ENCODE peak calls at places on chromosomes 3 and 15, in six cellular contexts. One of them, this sample, is unnamed. For H3K4me1, the result is how much of the 10 kb centered on the place peaks cover.

GRCh38 chr3:186209810-186210752 is 101.2 kb upstream of the ETV5 start:
- DNase-seq in K562: peak
- DNase-seq in IMR-90: peak
- DNase-seq in endothelial cell of umbilical vein: no peak
- DNase-seq in neural progenitor cell: peak
- DNase-seq in fibroblast of lung: peak
- DNase-seq in this sample: peak

GRCh38 chr15:31330111-31330785 is 3.6 kb downstream of the KLF13 start:
- DNase-seq in K562: no peak
- DNase-seq in IMR-90: no peak
- DNase-seq in endothelial cell of umbilical vein: no peak
- DNase-seq in neural progenitor cell: no peak
- DNase-seq in fibroblast of lung: no peak
- DNase-seq in this sample: no peak

GRCh38 chr3:41612853-41613252 is 349.1 kb downstream of the ULK4 start:
- DNase-seq in K562: no peak
- DNase-seq in IMR-90: no peak
- DNase-seq in endothelial cell of umbilical vein: no peak
- DNase-seq in neural progenitor cell: no peak
- DNase-seq in fibroblast of lung: no peak
- DNase-seq in this sample: no peak

GRCh38 chr15:68205949-68206539 is 912 bp upstream of the CALML4 start:
- DNase-seq in K562: peak
- DNase-seq in IMR-90: no peak
- DNase-seq in endothelial cell of umbilical vein: peak
- DNase-seq in neural progenitor cell: no peak
- DNase-seq in fibroblast of lung: no peak
- DNase-seq in this sample: no peak

GRCh38 chr15:28082891-28083688 is 16.0 kb downstream of the OCA2 start:
- DNase-seq in K562: no peak
- DNase-seq in IMR-90: no peak
- DNase-seq in endothelial cell of umbilical vein: no peak
- DNase-seq in neural progenitor cell: no peak
- DNase-seq in fibroblast of lung: no peak
- DNase-seq in this sample: no peak

GRCh38 chr3:194375473-194375872 is 5.9 kb upstream of the LRRC15 start:
- DNase-seq in K562: no peak
- DNase-seq in IMR-90: no peak
- DNase-seq in endothelial cell of umbilical vein: peak
- DNase-seq in neural progenitor cell: peak
- DNase-seq in fibroblast of lung: no peak
- DNase-seq in this sample: no peak

GRCh38 chr3:28973621-28974020 is 307.2 kb upstream of the RBMS3 start:
- DNase-seq in K562: no peak
- DNase-seq in IMR-90: no peak
- DNase-seq in endothelial cell of umbilical vein: no peak
- DNase-seq in neural progenitor cell: no peak
- DNase-seq in fibroblast of lung: peak
- DNase-seq in this sample: peak

GRCh38 chr3:67005974-67006373 is 7.9 kb downstream of the KBTBD8 start:
- DNase-seq in K562: no peak
- DNase-seq in IMR-90: no peak
- DNase-seq in endothelial cell of umbilical vein: no peak
- DNase-seq in neural progenitor cell: no peak
- DNase-seq in fibroblast of lung: no peak
- DNase-seq in this sample: no peak

GRCh38 chr15:70867911-70868467 is 14.0 kb upstream of the LARP6 start:
- DNase-seq in K562: no peak
- DNase-seq in IMR-90: peak
- DNase-seq in endothelial cell of umbilical vein: peak
- DNase-seq in neural progenitor cell: no peak
- DNase-seq in fibroblast of lung: peak
- DNase-seq in this sample: peak

GRCh38 chr3:185824051-185824466 is 783 bp downstream of the IGF2BP2 start:
- DNase-seq in K562: no peak
- DNase-seq in IMR-90: no peak
- DNase-seq in endothelial cell of umbilical vein: peak
- DNase-seq in neural progenitor cell: peak
- DNase-seq in fibroblast of lung: no peak
- DNase-seq in this sample: no peak

GRCh38 chr15:54099010-54099409 is 120.8 kb downstream of the UNC13C start:
- DNase-seq in K562: no peak
- DNase-seq in IMR-90: no peak
- DNase-seq in endothelial cell of umbilical vein: no peak
- DNase-seq in neural progenitor cell: no peak
- DNase-seq in fibroblast of lung: no peak
- DNase-seq in this sample: no peak

GRCh38 chr15:87747106-87747505 is 509.4 kb downstream of the NTRK3 start:
- DNase-seq in K562: no peak
- DNase-seq in IMR-90: no peak
- DNase-seq in endothelial cell of umbilical vein: no peak
- DNase-seq in neural progenitor cell: no peak
- DNase-seq in fibroblast of lung: no peak
- DNase-seq in this sample: no peak

GRCh38 chr3:115251509-115251908 is 104.4 kb upstream of the ZBTB20 start:
- DNase-seq in K562: no peak
- DNase-seq in IMR-90: no peak
- DNase-seq in endothelial cell of umbilical vein: peak
- DNase-seq in neural progenitor cell: no peak
- DNase-seq in fibroblast of lung: no peak
- DNase-seq in this sample: peak

GRCh38 chr15:100661161-100661560 is 58.8 kb downstream of the ASB7 start:
- DNase-seq in K562: no peak
- DNase-seq in IMR-90: no peak
- DNase-seq in endothelial cell of umbilical vein: no peak
- DNase-seq in neural progenitor cell: no peak
- DNase-seq in fibroblast of lung: no peak
- DNase-seq in this sample: no peak

GRCh38 chr3:14540821-14541385 is 761 bp upstream of the GRIP2 start:
- DNase-seq in K562: no peak
- DNase-seq in IMR-90: no peak
- DNase-seq in endothelial cell of umbilical vein: no peak
- DNase-seq in neural progenitor cell: no peak
- DNase-seq in fibroblast of lung: no peak
- DNase-seq in this sample: no peak

GRCh38 chr3:40842714-40843113 is 318.0 kb downstream of the ZNF621 start:
- DNase-seq in K562: no peak
- DNase-seq in IMR-90: no peak
- DNase-seq in endothelial cell of umbilical vein: no peak
- DNase-seq in neural progenitor cell: no peak
- DNase-seq in fibroblast of lung: no peak
- DNase-seq in this sample: no peak

GRCh38 chr3:184716652-184717607 is 5.1 kb upstream of the MAGEF1 start:
- DNase-seq in K562: no peak
- DNase-seq in IMR-90: peak
- DNase-seq in endothelial cell of umbilical vein: no peak
- DNase-seq in neural progenitor cell: peak
- DNase-seq in fibroblast of lung: peak
- DNase-seq in this sample: peak

GRCh38 chr3:31567036-31567435 is 34.3 kb downstream of the STT3B start:
- DNase-seq in K562: peak
- DNase-seq in IMR-90: no peak
- DNase-seq in endothelial cell of umbilical vein: no peak
- DNase-seq in neural progenitor cell: peak
- DNase-seq in fibroblast of lung: no peak
- DNase-seq in this sample: no peak

GRCh38 chr15:40436116-40436891 is 4.4 kb upstream of the BAHD1 start:
- DNase-seq in K562: peak
- DNase-seq in IMR-90: no peak
- DNase-seq in endothelial cell of umbilical vein: no peak
- DNase-seq in neural progenitor cell: peak
- DNase-seq in fibroblast of lung: no peak
- DNase-seq in this sample: no peak

GRCh38 chr3:177680442-177680821 is 483.1 kb upstream of the TBL1XR1 start:
- DNase-seq in K562: no peak
- DNase-seq in IMR-90: peak
- DNase-seq in endothelial cell of umbilical vein: peak
- DNase-seq in neural progenitor cell: no peak
- DNase-seq in fibroblast of lung: no peak
- DNase-seq in this sample: peak

GRCh38 chr3:2568073-2568671 is 469.5 kb downstream of the CNTN4 start:
- DNase-seq in K562: no peak
- DNase-seq in IMR-90: no peak
- DNase-seq in endothelial cell of umbilical vein: no peak
- DNase-seq in neural progenitor cell: no peak
- DNase-seq in fibroblast of lung: no peak
- DNase-seq in this sample: no peak

GRCh38 chr15:43516801-43517353 is 531 bp upstream of the MAP1A start:
- DNase-seq in K562: no peak
- DNase-seq in IMR-90: peak
- DNase-seq in endothelial cell of umbilical vein: no peak
- DNase-seq in neural progenitor cell: no peak
- DNase-seq in fibroblast of lung: peak
- DNase-seq in this sample: peak
- H3K4me1 ChIP-seq in K562: under half
- H3K4me1 ChIP-seq in IMR-90: under half
- H3K4me1 ChIP-seq in endothelial cell of umbilical vein: under half
- H3K4me1 ChIP-seq in neural progenitor cell: under half
- H3K4me1 ChIP-seq in fibroblast of lung: under half
- H3K4me1 ChIP-seq in this sample: under half

GRCh38 chr3:141076026-141076797 is 25.1 kb downstream of the SPSB4 start:
- DNase-seq in K562: no peak
- DNase-seq in IMR-90: no peak
- DNase-seq in endothelial cell of umbilical vein: no peak
- DNase-seq in neural progenitor cell: peak
- DNase-seq in fibroblast of lung: no peak
- DNase-seq in this sample: no peak

GRCh38 chr3:141078200-141078599 is 27.1 kb downstream of the SPSB4 start:
- DNase-seq in K562: no peak
- DNase-seq in IMR-90: no peak
- DNase-seq in endothelial cell of umbilical vein: no peak
- DNase-seq in neural progenitor cell: no peak
- DNase-seq in fibroblast of lung: no peak
- DNase-seq in this sample: no peak

GRCh38 chr3:141074529-141074928 is 23.4 kb downstream of the SPSB4 start:
- DNase-seq in K562: no peak
- DNase-seq in IMR-90: no peak
- DNase-seq in endothelial cell of umbilical vein: no peak
- DNase-seq in neural progenitor cell: peak
- DNase-seq in fibroblast of lung: no peak
- DNase-seq in this sample: no peak

GRCh38 chr3:141077631-141078030 is 26.5 kb downstream of the SPSB4 start:
- DNase-seq in K562: no peak
- DNase-seq in IMR-90: no peak
- DNase-seq in endothelial cell of umbilical vein: no peak
- DNase-seq in neural progenitor cell: no peak
- DNase-seq in fibroblast of lung: no peak
- DNase-seq in this sample: no peak

GRCh38 chr3:141076821-141077571 is 25.8 kb downstream of the SPSB4 start:
- DNase-seq in K562: no peak
- DNase-seq in IMR-90: peak
- DNase-seq in endothelial cell of umbilical vein: peak
- DNase-seq in neural progenitor cell: peak
- DNase-seq in fibroblast of lung: peak
- DNase-seq in this sample: peak
- H2AFZ ChIP-seq in K562: no peak
- H2AFZ ChIP-seq in IMR-90: peak
- H2AFZ ChIP-seq in endothelial cell of umbilical vein: no peak
- H2AFZ ChIP-seq in neural progenitor cell: no peak
- H2AFZ ChIP-seq in fibroblast of lung: peak
- H2AFZ ChIP-seq in this sample: peak

GRCh38 chr3:151544164-151544548 is 83.3 kb upstream of the IGSF10 start:
- DNase-seq in K562: no peak
- DNase-seq in IMR-90: no peak
- DNase-seq in endothelial cell of umbilical vein: no peak
- DNase-seq in neural progenitor cell: no peak
- DNase-seq in fibroblast of lung: no peak
- DNase-seq in this sample: no peak

GRCh38 chr3:151539599-151539998 is 78.7 kb upstream of the IGSF10 start:
- DNase-seq in K562: no peak
- DNase-seq in IMR-90: no peak
- DNase-seq in endothelial cell of umbilical vein: no peak
- DNase-seq in neural progenitor cell: no peak
- DNase-seq in fibroblast of lung: no peak
- DNase-seq in this sample: no peak

GRCh38 chr3:151537751-151538150 is 76.9 kb upstream of the IGSF10 start:
- DNase-seq in K562: no peak
- DNase-seq in IMR-90: peak
- DNase-seq in endothelial cell of umbilical vein: no peak
- DNase-seq in neural progenitor cell: no peak
- DNase-seq in fibroblast of lung: peak
- DNase-seq in this sample: peak

GRCh38 chr3:151541184-151541583 is 80.3 kb upstream of the IGSF10 start:
- DNase-seq in K562: no peak
- DNase-seq in IMR-90: peak
- DNase-seq in endothelial cell of umbilical vein: no peak
- DNase-seq in neural progenitor cell: no peak
- DNase-seq in fibroblast of lung: no peak
- DNase-seq in this sample: no peak

GRCh38 chr3:151538706-151539403 is 78.0 kb upstream of the IGSF10 start:
- DNase-seq in K562: peak
- DNase-seq in IMR-90: peak
- DNase-seq in endothelial cell of umbilical vein: no peak
- DNase-seq in neural progenitor cell: peak
- DNase-seq in fibroblast of lung: peak
- DNase-seq in this sample: peak
- H3K9ac ChIP-seq in K562: peak
- H3K9ac ChIP-seq in IMR-90: no peak
- H3K9ac ChIP-seq in endothelial cell of umbilical vein: no peak
- H3K9ac ChIP-seq in neural progenitor cell: no peak
- H3K9ac ChIP-seq in fibroblast of lung: no peak
- H3K9ac ChIP-seq in this sample: no peak

GRCh38 chr3:50628601-50629000 is 11.7 kb downstream of the MAPKAPK3 start:
- DNase-seq in K562: no peak
- DNase-seq in IMR-90: no peak
- DNase-seq in endothelial cell of umbilical vein: no peak
- DNase-seq in neural progenitor cell: no peak
- DNase-seq in fibroblast of lung: no peak
- DNase-seq in this sample: no peak
- H3K4me1 ChIP-seq in K562: under half
- H3K4me1 ChIP-seq in IMR-90: under half
- H3K4me1 ChIP-seq in endothelial cell of umbilical vein: under half
- H3K4me1 ChIP-seq in neural progenitor cell: under half
- H3K4me1 ChIP-seq in fibroblast of lung: under half
- H3K4me1 ChIP-seq in this sample: under half

GRCh38 chr3:195907730-195908438 is 467 bp downstream of the TNK2 start:
- DNase-seq in K562: peak
- DNase-seq in IMR-90: no peak
- DNase-seq in endothelial cell of umbilical vein: no peak
- DNase-seq in neural progenitor cell: no peak
- DNase-seq in fibroblast of lung: no peak
- DNase-seq in this sample: no peak
- H2AFZ ChIP-seq in K562: peak
- H2AFZ ChIP-seq in IMR-90: peak
- H2AFZ ChIP-seq in endothelial cell of umbilical vein: no peak
- H2AFZ ChIP-seq in neural progenitor cell: no peak
- H2AFZ ChIP-seq in fibroblast of lung: no peak
- H2AFZ ChIP-seq in this sample: peak

This sample was measured in astrocyte.